ENCODE peak calls at places on chromosomes 12 and 14, in four cellular contexts. N, O, X and U are unnamed samples.

GRCh38 chr12:14148489-14149240 is 167.3 kb upstream of the GRIN2B start:
- DNase-seq in X (no peak), N (no peak), O (no peak), U (no peak)

GRCh38 chr12:75974323-75975273 is 57.0 kb downstream of the PHLDA1 start:
- DNase-seq in X (no peak), O (peak; percentile 36), N (no peak), U (no peak)

GRCh38 chr14:68308695-68309094 is 484.2 kb downstream of the ZFP36L1 start:
- DNase-seq in X (no peak), N (no peak), O (no peak), U (no peak)

GRCh38 chr12:90010089-90010488 is 301.5 kb upstream of the ATP2B1 start:
- DNase-seq in O (no peak), N (no peak), X (no peak), U (no peak)

GRCh38 chr12:92045852-92046251 is 99.8 kb downstream of the BTG1 start:
- DNase-seq in O (no peak), X (no peak), N (no peak), U (no peak)

GRCh38 chr12:6161124-6161882 is 36.8 kb upstream of the VWF start:
- DNase-seq in N (no peak), O (no peak), X (no peak), U (peak; percentile 36)

GRCh38 chr12:120496353-120497340 is 734 bp downstream of the DYNLL1 start:
- DNase-seq in N (no peak), O (no peak), X (peak; percentile 89), U (peak; percentile 81)

GRCh38 chr12:60101715-60102114 is 505.9 kb downstream of the SLC16A7 start:
- DNase-seq in N (no peak), X (no peak), O (no peak), U (no peak)

GRCh38 chr14:74249433-74250375 is 10.5 kb downstream of the VSX2 start:
- DNase-seq in O (peak; percentile 81), X (no peak), N (no peak), U (no peak)

GRCh38 chr14:95701846-95702221 is 12.1 kb downstream of the TCL1A start:
- DNase-seq in O (no peak), N (no peak), X (no peak), U (no peak)

GRCh38 chr12:43653917-43654316 is 101.9 kb upstream of the ADAMTS20 start:
- DNase-seq in N (no peak), O (no peak), X (no peak), U (peak; percentile 28)

GRCh38 chr12:1073652-1074051 is 82.6 kb downstream of the ERC1 start:
- DNase-seq in X (no peak), N (no peak), O (no peak), U (no peak)

GRCh38 chr12:113874999-113875561 is 91.0 kb downstream of the RBM19 start:
- DNase-seq in X (no peak), N (no peak), O (no peak), U (no peak)

GRCh38 chr14:22978487-22978837 is 3.9 kb downstream of the AJUBA start:
- DNase-seq in O (no peak), X (peak; percentile 44), N (no peak), U (no peak)

GRCh38 chr14:65169351-65169750 is 67.0 kb upstream of the MAX start:
- DNase-seq in X (no peak), N (peak; percentile 91), O (no peak), U (no peak)

GRCh38 chr12:132217800-132218518 is 73.7 kb downstream of the NOC4L start:
- DNase-seq in N (no peak), O (no peak), X (no peak), U (no peak)

GRCh38 chr12:5379737-5380496 is 52.0 kb upstream of the NTF3 start:
- DNase-seq in O (no peak), N (peak; percentile 13), X (no peak), U (no peak)

GRCh38 chr14:56891226-56891625 is 80.9 kb upstream of the OTX2 start:
- DNase-seq in X (no peak), O (no peak), N (no peak), U (no peak)

GRCh38 chr12:45914090-45914489 is 76.3 kb downstream of the SCAF11 start:
- DNase-seq in O (no peak), X (no peak), N (no peak), U (no peak)

GRCh38 chr14:99230271-99231141 is 41.5 kb downstream of the BCL11B start:
- DNase-seq in O (no peak), X (peak; percentile 24), N (no peak), U (no peak)
- TF ChIP-seq NFIC in O (no peak), X (no peak), N (no peak), U (no peak)

GRCh38 chr12:34404377-34405285 is 382.3 kb downstream of the ALG10 start:
- DNase-seq in N (no peak), X (peak; percentile 1), O (no peak), U (peak; percentile 0)

GRCh38 chr12:34403706-34404376 is 381.5 kb downstream of the ALG10 start:
- DNase-seq in X (peak; percentile 0), O (no peak), N (no peak), U (peak; percentile 0)

GRCh38 chr12:34402228-34402898 is 380.1 kb downstream of the ALG10 start:
- DNase-seq in N (no peak), O (no peak), X (peak; percentile 3), U (no peak)

GRCh38 chr12:34401659-34402227 is 379.4 kb downstream of the ALG10 start:
- DNase-seq in O (no peak), X (peak; percentile 1), N (no peak), U (peak; percentile 0)

DNA sequence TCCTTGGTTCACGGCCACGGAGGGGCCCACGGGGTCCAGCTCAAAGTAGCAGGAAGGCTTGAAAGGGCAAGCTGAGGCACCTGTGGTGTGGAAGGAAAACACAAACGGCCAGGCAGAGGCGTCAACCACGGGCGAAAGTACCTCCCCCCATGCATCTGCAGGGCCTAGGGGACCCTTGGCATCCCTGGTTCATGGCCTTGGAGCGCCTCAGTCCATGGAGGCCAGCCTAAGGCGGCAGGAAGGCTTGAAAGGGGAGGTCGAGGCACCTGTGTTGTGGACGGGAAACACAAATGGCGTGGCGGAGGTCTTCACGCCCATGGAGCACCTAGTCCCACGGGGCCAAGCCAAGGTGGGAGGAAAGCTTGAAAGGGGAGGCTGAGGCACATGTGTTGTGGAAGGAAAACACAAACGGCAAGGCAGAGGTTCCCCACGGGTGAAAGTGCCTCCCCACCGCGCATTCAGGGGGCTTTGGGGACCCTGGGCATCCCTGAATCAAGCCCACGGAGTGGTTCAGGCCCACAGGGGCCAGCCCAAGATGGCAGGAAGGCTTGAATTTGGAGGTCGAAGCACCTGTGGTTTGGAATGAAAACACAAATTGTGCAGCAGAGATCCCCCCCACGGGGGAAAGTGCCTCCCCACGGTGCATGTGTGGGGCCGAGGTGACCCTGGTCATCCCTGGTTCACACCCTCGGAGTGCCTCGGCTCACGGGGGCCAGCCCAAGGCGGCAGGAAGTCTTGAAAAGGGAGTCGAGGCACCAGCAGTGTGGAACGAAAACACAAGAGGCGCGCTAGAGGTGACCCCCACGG is 380.8 kb downstream of the ALG10 start:
- DNase-seq in O (no peak), N (no peak), X (peak; percentile 1), U (peak; percentile 0)
- TF ChIP-seq GABPA in O (no peak), N (no peak), X (no peak), U (no peak)

GRCh38 chr12:44703311-44703910 is 172.7 kb downstream of the NELL2 start:
- DNase-seq in O (no peak), N (no peak), X (no peak), U (no peak)

GRCh38 chr12:44708218-44708617 is 167.9 kb downstream of the NELL2 start:
- DNase-seq in N (no peak), X (no peak), O (no peak), U (no peak)

DNA sequence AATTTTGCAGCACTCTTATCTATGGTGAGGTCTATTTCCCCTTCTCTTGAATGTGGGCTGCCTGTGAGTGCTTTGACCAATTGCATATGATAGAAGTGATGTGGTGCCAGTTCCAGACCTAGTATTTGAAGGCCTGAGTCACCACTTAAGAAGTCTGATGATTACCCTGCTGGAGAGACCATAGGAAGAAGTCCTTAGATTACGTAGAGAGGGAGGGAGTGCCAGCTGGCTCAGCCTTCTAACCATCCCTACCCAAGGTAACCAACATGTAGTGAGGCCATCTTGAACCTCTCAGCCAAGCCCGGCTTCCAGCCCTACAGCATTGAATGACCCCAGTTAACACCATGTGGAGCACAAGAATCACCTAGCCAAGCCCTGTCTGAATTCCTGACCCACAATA is 166.9 kb downstream of the NELL2 start:
- DNase-seq in N (no peak), O (no peak), X (no peak), U (no peak)
- TF ChIP-seq NFIC in N (no peak), O (no peak), X (no peak), U (no peak)

GRCh38 chr12:124834822-124835221 is 28.8 kb downstream of the SCARB1 start:
- DNase-seq in O (no peak), N (no peak), X (no peak), U (no peak)

GRCh38 chr12:124837249-124837897 is 26.3 kb downstream of the SCARB1 start:
- DNase-seq in X (no peak), O (no peak), N (no peak), U (no peak)

GRCh38 chr12:124836759-124837158 is 26.9 kb downstream of the SCARB1 start:
- DNase-seq in N (no peak), X (no peak), O (no peak), U (no peak)

GRCh38 chr12:124835652-124836410 is 27.8 kb downstream of the SCARB1 start:
- DNase-seq in X (no peak), O (no peak), N (no peak), U (no peak)

DNA sequence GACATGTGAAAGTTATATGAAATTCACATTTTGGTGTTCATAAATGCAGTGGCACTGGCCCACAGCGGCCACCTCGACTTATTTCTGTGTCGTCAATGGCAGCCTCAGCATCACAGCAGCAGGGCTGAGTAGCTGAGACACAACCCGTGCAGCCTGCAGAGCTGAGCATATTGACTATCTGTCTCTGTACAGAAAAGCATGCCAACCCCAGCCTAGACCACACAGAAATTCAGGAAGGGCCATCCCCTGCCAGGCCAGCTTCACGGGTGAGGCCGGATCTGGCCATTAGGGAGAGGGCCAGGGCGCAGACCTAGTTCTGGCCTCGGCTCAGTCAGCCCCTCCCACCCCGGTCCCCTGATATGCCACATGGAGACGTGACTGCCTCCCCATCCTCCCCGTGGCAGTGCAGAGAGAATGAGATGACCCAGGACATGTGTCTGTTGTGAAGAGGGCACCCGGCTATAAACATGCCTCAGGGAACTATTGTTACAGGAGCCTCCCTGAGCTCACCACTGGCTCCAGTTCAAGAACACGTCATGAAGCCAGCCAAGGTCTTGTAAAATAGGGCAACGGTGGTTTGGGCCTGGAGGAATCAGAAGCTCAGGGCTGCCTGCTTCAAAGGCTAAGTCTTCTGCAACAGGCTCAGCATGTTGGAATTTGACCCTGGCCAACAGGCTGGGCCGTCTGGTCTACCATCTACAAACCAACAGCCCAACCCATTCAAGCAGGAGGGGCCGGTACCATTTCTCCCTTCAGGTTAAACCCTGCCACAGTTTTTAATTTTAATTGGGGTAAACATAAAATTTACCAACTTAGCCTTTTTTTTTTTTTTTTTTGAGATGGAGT is 25.5 kb downstream of the SCARB1 start:
- DNase-seq in N (no peak), X (no peak), O (peak; percentile 98), U (peak; percentile 96)
- TF ChIP-seq GABPA in N (no peak), X (no peak), O (no peak), U (no peak)

GRCh38 chr14:103334644-103335603 is 887 bp downstream of the EIF5 start:
- DNase-seq in N (no peak), O (peak; percentile 64), X (peak; percentile 71), U (peak; percentile 82)
- TF ChIP-seq NFIC in N (no peak), O (no peak), X (no peak), U (no peak)

GRCh38 chr12:32659908-32660440 is 19.1 kb upstream of the DNM1L start:
- DNase-seq in N (no peak), X (no peak), O (no peak), U (no peak)
- TF ChIP-seq GABPA in N (no peak), X (no peak), O (no peak), U (no peak)